ENCODE peak calls at places on chromosome 6, in ten cellular contexts. K is hepatocyte, Z is spleen, W is upper lobe of right lung, G is left lung, A is AG04450, S is cardiac muscle cell, O is Peyer's patch, U is fibroblast of lung, F is astrocyte. X is an unnamed sample. For H3K27me3 and H3K9me3, the result is how much of the 10 kb centered on the place peaks cover.

GRCh38 chr6:142372348-142372747 is 70.5 kb downstream of the ADGRG6 start:
- DNase-seq in A (no peak), O (no peak), W (no peak), K (peak), Z (no peak), U (no peak), F (peak), G (no peak), S (peak), X (no peak)

GRCh38 chr6:169296170-169296569 is 42.5 kb upstream of the THBS2 start:
- DNase-seq in A (no peak), G (no peak), U (peak), W (no peak), Z (no peak), F (no peak), S (no peak), K (no peak), O (no peak), X (no peak)

GRCh38 chr6:131652472-131652871 is 15.4 kb downstream of the ENPP3 start:
- DNase-seq in W (no peak), S (no peak), F (peak), A (no peak), Z (no peak), G (no peak), U (no peak), O (no peak), K (peak), X (no peak)

GRCh38 chr6:44038543-44039065 is 88.6 kb downstream of the MRPL14 start:
- DNase-seq in K (no peak), G (no peak), F (no peak), O (peak), S (no peak), U (no peak), W (peak), Z (no peak), A (no peak), X (no peak)

GRCh38 chr6:2902470-2902762 is 693 bp downstream of the SERPINB9 start:
- DNase-seq in S (peak), O (no peak), A (no peak), W (peak), G (no peak), F (no peak), U (peak), Z (no peak), K (no peak), X (no peak)

GRCh38 chr6:63805808-63806572 is 170.4 kb downstream of the PHF3 start:
- DNase-seq in O (no peak), F (peak), Z (no peak), S (peak), A (peak), K (peak), G (no peak), W (no peak), U (peak), X (no peak)

GRCh38 chr6:35085359-35086281 is 55.5 kb downstream of the TCP11 start:
- DNase-seq in K (no peak), W (peak), U (no peak), F (no peak), Z (peak), A (no peak), S (no peak), G (no peak), O (no peak), X (no peak)

GRCh38 chr6:10521104-10521808 is at the start of gene GCNT2:
- DNase-seq in K (peak), U (peak), W (no peak), G (no peak), Z (no peak), F (peak), A (no peak), S (peak), O (no peak), X (peak)

GRCh38 chr6:113936093-113936934 is 34.6 kb downstream of the HDAC2 start:
- DNase-seq in G (peak), F (peak), O (no peak), A (peak), Z (peak), U (peak), S (peak), W (no peak), K (peak), X (no peak)

GRCh38 chr6:127225497-127225896 is 41.2 kb upstream of the RNF146 start:
- DNase-seq in O (no peak), G (no peak), S (no peak), U (no peak), F (no peak), K (no peak), Z (no peak), A (no peak), W (no peak), X (no peak)

GRCh38 chr6:30411515-30412207 is 66.7 kb downstream of the RPP21 start:
- DNase-seq in S (peak), K (peak), U (peak), O (peak), A (peak), F (peak), G (no peak), W (peak), Z (peak), X (peak)

GRCh38 chr6:135624402-135625297 is 127.1 kb upstream of the AHI1 start:
- DNase-seq in K (no peak), O (no peak), W (no peak), G (no peak), Z (no peak), F (peak), A (no peak), U (peak), S (peak), X (no peak)

GRCh38 chr6:53718597-53719460 is 53.3 kb upstream of the KLHL31 start:
- DNase-seq in K (peak), F (peak), Z (no peak), G (no peak), A (peak), S (peak), W (no peak), U (peak), O (no peak), X (peak)

GRCh38 chr6:41199427-41200246 is 1.3 kb downstream of the TREML2 start:
- DNase-seq in W (no peak), G (no peak), A (no peak), F (no peak), S (no peak), Z (no peak), U (no peak), O (no peak), K (no peak), X (no peak)

DNA sequence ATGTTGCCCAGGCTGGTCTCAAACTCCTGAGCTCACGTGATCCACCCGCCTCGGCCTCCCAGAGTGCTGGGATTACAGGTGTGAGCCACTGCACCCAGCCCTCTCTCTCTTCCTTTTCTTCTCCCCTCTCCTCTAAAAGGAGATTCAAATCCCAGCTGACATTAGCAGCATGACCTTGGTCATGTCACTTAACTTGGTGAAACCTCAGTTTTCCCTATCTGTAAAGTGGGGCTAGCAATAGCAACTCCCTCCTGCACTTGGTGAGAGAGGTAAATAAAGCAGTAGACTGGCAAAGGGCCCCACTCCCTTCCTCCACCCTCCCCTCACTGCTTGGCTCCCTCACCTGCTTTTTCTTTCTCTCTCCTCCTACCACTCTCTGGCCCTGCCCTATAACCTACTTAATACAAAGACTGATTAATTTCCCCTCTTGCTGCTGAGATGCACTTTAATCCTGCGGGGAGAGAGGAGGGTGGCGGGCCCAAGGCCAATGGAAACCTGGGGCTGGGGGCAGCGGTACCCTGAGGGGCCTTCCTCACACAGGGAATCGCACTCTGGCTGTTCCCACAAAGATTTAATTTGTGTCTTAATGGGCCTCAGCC is 54.2 kb upstream of the ZFAND3 start:
- DNase-seq in O (no peak), S (no peak), F (no peak), U (no peak), K (no peak), W (no peak), G (no peak), A (no peak), Z (no peak), X (no peak)
- H3K27me3 ChIP-seq in O (under half), S (half or more), F (under half), U (under half), K (under half), W (under half), G (under half), A (under half), Z (under half), X (under half)

GRCh38 chr6:47355496-47355895 is 45.8 kb upstream of the TNFRSF21 start:
- DNase-seq in W (no peak), S (no peak), G (no peak), O (no peak), Z (no peak), K (no peak), A (no peak), U (no peak), F (no peak), X (no peak)
- TF ChIP-seq CTCF in W (no peak), S (no peak), G (no peak), O (no peak), Z (no peak), K (no peak), A (no peak), U (no peak), F (no peak), X (no peak)

DNA sequence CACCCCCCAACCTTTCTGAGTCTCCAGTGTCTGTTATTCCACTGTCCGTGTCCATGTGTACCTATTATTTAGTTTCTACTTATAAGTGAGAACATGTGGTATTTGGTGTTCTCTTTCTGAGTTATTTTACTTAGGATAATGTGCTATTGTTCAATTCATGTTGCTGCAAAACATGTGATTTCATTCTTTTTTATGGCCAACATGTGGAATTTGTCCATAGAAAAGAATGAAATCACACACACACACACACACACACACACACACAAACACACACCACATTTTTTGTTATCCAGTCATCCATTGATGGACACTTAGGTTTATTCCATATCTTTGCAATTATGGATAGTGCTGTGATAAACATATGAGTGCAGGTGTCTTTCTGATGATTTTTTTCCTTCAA is 23.5 kb downstream of the IGF2R start:
- DNase-seq in G (no peak), W (no peak), O (no peak), K (no peak), F (no peak), U (no peak), A (no peak), Z (no peak), S (no peak), X (no peak)
- H3K9me3 ChIP-seq in G (under half), W (under half), O (under half), K (under half), F (under half), U (under half), A (under half), Z (under half), S (under half), X (under half)

DNA sequence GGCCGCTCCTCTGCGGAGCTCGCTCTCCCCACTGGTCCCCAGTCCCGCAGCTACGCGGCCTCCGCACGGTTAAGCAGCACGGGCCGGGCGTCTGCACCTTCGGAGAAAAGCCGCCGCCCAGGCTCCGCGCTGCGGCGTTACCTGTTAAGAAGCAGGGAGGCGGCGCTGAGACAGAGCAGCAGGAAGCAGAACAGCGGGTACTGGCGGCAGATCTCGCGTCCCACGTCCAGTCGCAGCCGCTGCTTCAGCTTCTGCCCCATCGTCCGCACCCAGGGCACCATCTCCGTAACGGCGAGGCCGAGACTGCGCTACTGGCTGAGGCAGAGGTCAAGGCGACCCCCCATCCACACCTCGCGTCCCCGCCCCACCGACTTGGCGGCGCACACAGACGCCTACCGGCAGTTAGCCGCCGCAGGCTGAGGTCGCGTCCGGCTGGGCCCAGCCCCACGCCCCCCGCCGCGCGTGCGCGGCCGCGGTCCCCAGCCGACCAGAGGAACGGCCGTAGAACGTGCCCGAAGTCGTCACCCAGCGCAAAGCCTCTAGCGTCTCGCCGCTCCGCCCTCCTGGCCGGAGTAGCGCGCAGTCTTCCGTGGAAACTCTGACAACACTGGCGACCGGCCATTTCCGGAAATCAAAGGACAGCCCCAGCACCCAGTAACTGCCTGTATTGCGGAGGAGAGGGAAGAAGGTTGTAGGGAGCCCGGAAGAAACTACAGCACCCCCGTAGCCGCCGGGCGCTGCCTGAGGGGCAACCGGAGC is at the start of gene SNX14:
- DNase-seq in O (peak), G (peak), Z (peak), A (peak), K (peak), S (peak), F (peak), U (peak), W (peak), X (peak)
- H3K27me3 ChIP-seq in O (under half), G (under half), Z (under half), A (under half), K (under half), S (under half), F (under half), U (under half), W (under half), X (under half)

DNA sequence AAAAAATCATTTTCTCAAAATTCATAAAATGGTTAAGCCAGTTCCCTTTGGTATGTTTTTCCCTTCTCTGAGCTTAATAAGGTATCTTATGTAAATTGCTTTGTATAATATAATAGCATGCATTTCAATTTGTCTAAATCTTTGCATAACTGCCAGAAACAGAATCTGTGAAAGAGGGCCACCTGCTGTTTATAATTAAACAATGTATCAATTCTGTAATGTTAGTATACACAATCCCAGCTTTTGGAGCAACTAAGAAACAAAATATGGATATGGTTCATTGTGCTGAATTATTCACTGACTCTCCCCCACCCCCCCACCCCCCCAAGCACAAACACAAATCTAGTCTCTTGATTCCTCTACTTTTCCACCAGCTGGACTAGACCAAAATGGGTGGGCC is 54.8 kb downstream of the GPX5 start:
- DNase-seq in F (no peak), Z (no peak), A (no peak), W (no peak), G (no peak), U (no peak), S (no peak), O (no peak), K (no peak), X (no peak)
- TF ChIP-seq CTCF in F (no peak), Z (no peak), A (no peak), W (no peak), G (no peak), U (no peak), S (peak), O (no peak), K (peak), X (no peak)